ENCODE peak calls at places on chromosomes 12 and 14, in ten cellular contexts. Y is kidney; K is SJCRH30; T is neural progenitor cell; V is CD4-positive, alpha-beta memory T cell; W is heart right ventricle; F is PC-3; X is psoas muscle; H is Peyer's patch; I is naive thymus-derived CD4-positive, alpha-beta T cell. D is an unnamed sample. For H3K4me1, the result is how much of the 10 kb centered on the place peaks cover.

GRCh38 chr12:46266869-46267617 is 1.8 kb downstream of the SLC38A1 start:
- DNase-seq in Y (peak), K (peak), T (peak), V (peak), W (peak), F (peak), X (peak), H (peak), I (peak), D (peak)

GRCh38 chr12:114671321-114671663 is 12.7 kb downstream of the TBX3 start:
- DNase-seq in Y (no peak), K (no peak), T (no peak), V (no peak), W (no peak), F (peak), X (no peak), H (no peak), I (no peak), D (no peak)

GRCh38 chr12:124620606-124621295 is 53.3 kb upstream of the NCOR2 start:
- DNase-seq in Y (no peak), K (no peak), T (no peak), V (no peak), W (no peak), F (no peak), X (no peak), H (no peak), I (no peak), D (no peak)

GRCh38 chr12:3313655-3314305 is 177.2 kb upstream of the PRMT8 start:
- DNase-seq in Y (peak), K (peak), T (peak), V (peak), W (no peak), F (peak), X (no peak), H (no peak), I (no peak), D (no peak)

GRCh38 chr12:2856051-2856450 is 788 bp downstream of the TEX52 start:
- DNase-seq in Y (no peak), K (peak), T (no peak), V (no peak), W (no peak), F (peak), X (no peak), H (no peak), I (no peak), D (peak)

GRCh38 chr12:77113971-77114370 is 48.6 kb upstream of the E2F7 start:
- DNase-seq in Y (no peak), K (no peak), T (no peak), V (no peak), W (no peak), F (no peak), X (no peak), H (no peak), I (no peak), D (no peak)

GRCh38 chr12:90514325-90514724 is 440.7 kb downstream of the CCER1 start:
- DNase-seq in Y (no peak), K (peak), T (no peak), V (no peak), W (peak), F (no peak), X (no peak), H (no peak), I (no peak), D (no peak)

GRCh38 chr12:117501066-117501465 is 139.6 kb upstream of the NOS1 start:
- DNase-seq in Y (no peak), K (no peak), T (no peak), V (no peak), W (no peak), F (no peak), X (no peak), H (no peak), I (no peak), D (no peak)

GRCh38 chr12:119179335-119180021 is 747 bp downstream of the HSPB8 start:
- DNase-seq in Y (no peak), K (peak), T (peak), V (no peak), W (peak), F (peak), X (peak), H (no peak), I (no peak), D (peak)

GRCh38 chr12:105928436-105928835 is 210.3 kb downstream of the NUAK1 start:
- DNase-seq in Y (peak), K (no peak), T (no peak), V (no peak), W (no peak), F (peak), X (no peak), H (no peak), I (no peak), D (peak)

GRCh38 chr12:16553457-16553856 is 52.5 kb downstream of the LMO3 start:
- DNase-seq in Y (no peak), K (no peak), T (no peak), V (no peak), W (no peak), F (no peak), X (no peak), H (no peak), I (no peak), D (no peak)

GRCh38 chr14:89813485-89814080 is 140.9 kb downstream of the EFCAB11 start:
- DNase-seq in Y (no peak), K (no peak), T (peak), V (no peak), W (no peak), F (no peak), X (no peak), H (no peak), I (no peak), D (no peak)
- H3K4me3 ChIP-seq in Y (no peak), K (no peak), T (no peak), V (no peak), W (peak), F (no peak), X (peak), H (no peak), I (no peak), D (no peak)

GRCh38 chr12:64691793-64692583 is 67.2 kb downstream of the GNS start:
- DNase-seq in Y (no peak), K (peak), T (peak), V (no peak), W (no peak), F (no peak), X (no peak), H (no peak), I (no peak), D (no peak)

GRCh38 chr12:64694130-64695078 is 64.8 kb downstream of the GNS start:
- DNase-seq in Y (no peak), K (no peak), T (no peak), V (no peak), W (no peak), F (no peak), X (no peak), H (no peak), I (no peak), D (no peak)

GRCh38 chr12:64688715-64689114 is 70.5 kb downstream of the GNS start:
- DNase-seq in Y (no peak), K (no peak), T (no peak), V (no peak), W (no peak), F (no peak), X (no peak), H (no peak), I (no peak), D (no peak)

GRCh38 chr12:64687816-64688599 is 71.2 kb downstream of the GNS start:
- DNase-seq in Y (no peak), K (peak), T (no peak), V (no peak), W (no peak), F (no peak), X (no peak), H (no peak), I (peak), D (no peak)

GRCh38 chr12:64691227-64691792 is 67.9 kb downstream of the GNS start:
- DNase-seq in Y (no peak), K (peak), T (peak), V (no peak), W (no peak), F (no peak), X (no peak), H (no peak), I (no peak), D (no peak)
- H3K4me1 ChIP-seq in Y (under half), K (under half), T (under half), V (half or more), W (under half), F (under half), X (under half), H (under half), I (under half), D (under half)

GRCh38 chr14:69625299-69626131 is 14.1 kb downstream of the SUSD6 start:
- DNase-seq in Y (peak), K (no peak), T (no peak), V (peak), W (peak), F (no peak), X (peak), H (peak), I (peak), D (peak)
- H3K4me3 ChIP-seq in Y (no peak), K (no peak), T (no peak), V (peak), W (no peak), F (no peak), X (no peak), H (peak), I (peak), D (no peak)

GRCh38 chr12:122206111-122206881 is 2.8 kb downstream of the B3GNT4 start:
- DNase-seq in Y (no peak), K (no peak), T (no peak), V (no peak), W (no peak), F (no peak), X (no peak), H (peak), I (no peak), D (no peak)
- H3K4me1 ChIP-seq in Y (under half), K (under half), T (under half), V (under half), W (under half), F (under half), X (under half), H (under half), I (under half), D (under half)

DNA sequence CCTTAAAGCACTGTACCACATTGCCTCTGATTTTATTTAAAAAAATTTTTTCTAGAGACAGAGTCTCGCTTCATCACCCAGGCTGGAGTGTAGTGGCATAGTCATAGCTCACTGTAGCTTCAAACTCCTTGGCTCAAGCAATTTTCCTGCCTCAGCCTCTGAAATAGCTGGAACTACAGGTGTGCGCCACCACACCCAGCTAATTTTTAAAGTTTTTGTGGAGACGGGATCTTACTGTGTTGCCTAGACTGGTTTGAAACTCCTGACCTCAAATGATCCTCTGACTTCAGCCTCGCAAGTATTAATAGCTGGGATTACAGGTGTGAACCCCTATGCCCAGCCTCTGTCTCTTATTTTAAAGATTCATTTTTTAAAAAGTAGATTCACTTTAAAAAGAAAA is 5.3 kb downstream of the USP15 start:
- DNase-seq in Y (no peak), K (no peak), T (no peak), V (no peak), W (no peak), F (no peak), X (no peak), H (no peak), I (no peak), D (no peak)
- H3K4me3 ChIP-seq in Y (no peak), K (no peak), T (no peak), V (peak), W (no peak), F (no peak), X (no peak), H (no peak), I (no peak), D (no peak)

DNA sequence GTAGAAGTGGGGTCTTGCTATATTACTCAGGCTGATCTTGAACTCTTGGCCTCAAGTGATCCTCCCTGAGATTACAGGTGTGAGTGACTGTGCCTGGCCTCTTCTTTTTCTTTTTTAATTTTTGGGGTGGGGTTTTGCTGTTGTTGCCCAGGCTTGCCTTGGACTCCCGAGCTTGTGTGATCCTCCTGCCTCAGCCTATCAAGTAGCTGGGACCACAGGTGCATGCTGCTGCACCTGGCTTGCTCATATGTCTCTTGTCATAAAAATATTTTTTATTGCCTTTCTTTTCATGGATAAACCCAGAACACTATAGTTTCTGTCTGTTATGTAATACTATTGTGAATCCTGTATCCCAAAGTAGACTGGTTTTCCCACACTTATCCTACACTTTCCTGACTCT is 26.0 kb downstream of the SCYL2 start:
- DNase-seq in Y (no peak), K (no peak), T (no peak), V (no peak), W (no peak), F (no peak), X (no peak), H (no peak), I (no peak), D (no peak)
- H3K4me1 ChIP-seq in Y (under half), K (under half), T (under half), V (under half), W (under half), F (under half), X (under half), H (under half), I (under half), D (under half)

DNA sequence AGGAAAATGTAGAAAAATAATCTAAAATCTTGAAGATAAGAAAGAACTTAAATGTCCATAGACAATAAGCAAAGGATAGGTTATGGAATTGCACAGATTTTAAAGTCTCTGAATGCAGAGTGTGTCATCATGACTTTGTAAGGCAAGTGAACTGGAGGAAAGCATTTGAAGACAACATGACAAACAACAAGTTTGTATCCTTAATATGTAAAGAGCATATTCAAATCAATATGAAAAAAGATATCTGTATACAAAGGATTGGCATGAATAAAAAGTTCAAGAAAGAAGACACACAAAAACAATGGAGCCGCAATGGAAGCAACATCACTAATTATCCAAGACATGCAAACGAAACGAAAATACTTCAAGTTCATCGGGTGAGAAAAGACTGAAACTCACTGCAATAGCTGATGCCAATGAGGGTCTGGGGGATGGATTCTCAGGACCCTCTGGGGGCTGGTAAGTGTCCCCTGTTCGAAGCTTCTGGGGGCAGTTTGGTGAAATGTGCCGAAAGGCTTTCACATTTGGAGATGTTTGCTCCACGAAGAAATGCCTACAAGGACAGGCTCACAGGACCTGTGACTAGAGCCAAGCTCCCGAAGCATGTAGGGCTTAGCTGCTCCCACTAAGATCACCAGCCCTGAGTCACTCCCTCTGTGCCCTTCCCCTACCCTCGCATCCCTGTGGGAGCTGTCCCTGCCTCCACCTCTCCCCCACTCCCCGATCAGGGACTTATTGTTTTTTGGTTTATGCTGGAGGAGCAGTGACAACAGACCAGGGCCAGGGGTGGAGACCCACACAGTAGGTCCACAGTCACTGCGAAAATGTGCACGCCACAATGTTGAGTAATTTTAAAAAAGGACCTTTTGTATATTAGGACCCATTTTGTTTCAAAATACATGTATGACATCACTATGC is 345.7 kb upstream of the SFSWAP start:
- DNase-seq in Y (no peak), K (no peak), T (no peak), V (no peak), W (no peak), F (no peak), X (no peak), H (peak), I (no peak), D (no peak)
- H3K4me3 ChIP-seq in Y (no peak), K (no peak), T (no peak), V (no peak), W (no peak), F (no peak), X (no peak), H (no peak), I (no peak), D (no peak)

GRCh38 chr12:24534632-24535031 is 414.3 kb downstream of the BCAT1 start:
- DNase-seq in Y (peak), K (peak), T (peak), V (no peak), W (peak), F (no peak), X (peak), H (no peak), I (no peak), D (no peak)
- H3K4me1 ChIP-seq in Y (under half), K (under half), T (under half), V (under half), W (under half), F (under half), X (under half), H (under half), I (under half), D (under half)

GRCh38 chr12:100515956-100516355 is 42.3 kb downstream of the NR1H4 start:
- DNase-seq in Y (no peak), K (no peak), T (no peak), V (no peak), W (no peak), F (no peak), X (no peak), H (no peak), I (no peak), D (no peak)
- H3K4me3 ChIP-seq in Y (no peak), K (no peak), T (no peak), V (no peak), W (no peak), F (no peak), X (no peak), H (no peak), I (no peak), D (no peak)

D was measured in body of pancreas.